ENCODE peak calls at places on chromosomes 12 and 14, in five cellular contexts. B is caudate nucleus; L is glomerular endothelial cell; P is stimulated activated CD4-positive, alpha-beta T cell treated with anti-CD3 and anti-CD28 coated beads, Interleukin-1b, Interleukin-23, amount 100 ng/mL, for 24 hours; E is stomach. U is an unnamed sample.

GRCh38 chr12:124617615-124618014 is 50.2 kb upstream of the NCOR2 start:
- DNase-seq in B (no peak), L (no peak), P (no peak), E (no peak), U (no peak)

GRCh38 chr12:132623072-132623869 is 4.7 kb downstream of the P2RX2 start:
- DNase-seq in B (no peak), L (no peak), P (no peak), E (no peak), U (no peak)

GRCh38 chr12:120944645-120945217 is 33.6 kb upstream of the HNF1A start:
- DNase-seq in B (no peak), L (peak; percentile 10), P (peak; percentile 51), E (peak; percentile 67), U (peak; percentile 8)

GRCh38 chr14:68608235-68608962 is 184.5 kb downstream of the ZFP36L1 start:
- DNase-seq in B (no peak), L (no peak), P (no peak), E (no peak), U (peak; percentile 12)

GRCh38 chr14:55556929-55557623 is 22.9 kb upstream of the KTN1 start:
- DNase-seq in B (no peak), L (peak; percentile 94), P (no peak), E (peak; percentile 89), U (peak; percentile 15)

GRCh38 chr12:47082963-47083621 is 3.3 kb upstream of the AMIGO2 start:
- DNase-seq in B (no peak), L (no peak), P (no peak), E (no peak), U (no peak)

GRCh38 chr12:55847603-55848329 is 5.0 kb upstream of the MMP19 start:
- DNase-seq in B (no peak), L (peak; percentile 94), P (no peak), E (peak; percentile 66), U (peak; percentile 18)

GRCh38 chr12:99257672-99258071 is 389.9 kb upstream of the GARIN6 start:
- DNase-seq in B (no peak), L (no peak), P (no peak), E (no peak), U (peak; percentile 20)

GRCh38 chr12:113961921-113962710 is 4.0 kb downstream of the RBM19 start:
- DNase-seq in B (no peak), L (no peak), P (peak; percentile 35), E (no peak), U (no peak)

GRCh38 chr14:29851397-29851796 is 76.2 kb downstream of the PRKD1 start:
- DNase-seq in B (no peak), L (no peak), P (no peak), E (no peak), U (no peak)

GRCh38 chr14:39426605-39427004 is 5.6 kb downstream of the FBXO33 start:
- DNase-seq in B (no peak), L (no peak), P (no peak), E (no peak), U (peak; percentile 22)

U was measured in hippocampal formation.